ENCODE peak calls at places on chromosomes 13 and 19, in eight cellular contexts. W is testis, U is neural crest cell, S is lower leg skin, V is ascending aorta, A is AG04449, T is AG09319, Q is brain microvascular endothelial cell. E is an unnamed sample.

GRCh38 chr19:24098359-24098758 is 11.4 kb downstream of the ZNF254 start:
- DNase-seq in W (no peak), U (no peak), S (no peak), V (no peak), A (no peak), T (no peak), Q (no peak), E (no peak)

GRCh38 chr13:110400786-110401533 is 93.9 kb downstream of the COL4A2 start:
- DNase-seq in W (no peak), U (no peak), S (no peak), V (no peak), A (no peak), T (peak; percentile 86), Q (no peak), E (no peak)

GRCh38 chr13:103883698-103884097 is 817.5 kb upstream of the SLC10A2 start:
- DNase-seq in W (no peak), U (no peak), S (no peak), V (no peak), A (no peak), T (no peak), Q (peak; percentile 43), E (no peak)

GRCh38 chr13:33479066-33479465 is 193.5 kb upstream of the STARD13 start:
- DNase-seq in W (no peak), U (no peak), S (no peak), V (no peak), A (no peak), T (no peak), Q (no peak), E (no peak)

GRCh38 chr19:35223856-35224505 is 4.6 kb downstream of the FAM187B start:
- DNase-seq in W (no peak), U (no peak), S (peak; percentile 70), V (no peak), A (no peak), T (no peak), Q (no peak), E (no peak)

GRCh38 chr19:4878491-4878968 is 11.1 kb upstream of the PLIN3 start:
- DNase-seq in W (no peak), U (no peak), S (no peak), V (no peak), A (no peak), T (no peak), Q (no peak), E (no peak)

GRCh38 chr13:76637651-76638111 is 248.5 kb downstream of the KCTD12 start:
- DNase-seq in W (no peak), U (no peak), S (no peak), V (no peak), A (no peak), T (no peak), Q (peak; percentile 42), E (no peak)

GRCh38 chr13:106534844-106535551 is 464 bp downstream of the EFNB2 start:
- DNase-seq in W (no peak), U (no peak), S (peak; percentile 88), V (no peak), A (no peak), T (no peak), Q (no peak), E (no peak)

GRCh38 chr19:13823256-13823655 is 28.0 kb downstream of the ZSWIM4 start:
- DNase-seq in W (no peak), U (no peak), S (no peak), V (no peak), A (no peak), T (no peak), Q (no peak), E (no peak)

GRCh38 chr19:35863018-35863417 is 5.4 kb upstream of the APLP1 start:
- DNase-seq in W (no peak), U (no peak), S (no peak), V (no peak), A (no peak), T (no peak), Q (no peak), E (no peak)

GRCh38 chr19:48094129-48094842 is 16.3 kb downstream of the PLA2G4C start:
- DNase-seq in W (no peak), U (no peak), S (no peak), V (no peak), A (no peak), T (no peak), Q (no peak), E (no peak)

GRCh38 chr13:92224825-92225224 is 826.4 kb downstream of the GPC5 start:
- DNase-seq in W (no peak), U (no peak), S (no peak), V (no peak), A (no peak), T (no peak), Q (no peak), E (no peak)

GRCh38 chr13:99760456-99760855 is 211.1 kb downstream of the ZIC5 start:
- DNase-seq in W (no peak), U (no peak), S (no peak), V (no peak), A (no peak), T (no peak), Q (no peak), E (no peak)

GRCh38 chr13:79485014-79485441 is 4.1 kb downstream of the NDFIP2 start:
- DNase-seq in W (no peak), U (no peak), S (no peak), V (no peak), A (peak; percentile 74), T (no peak), Q (peak; percentile 90), E (no peak)

GRCh38 chr13:114263590-114263989 is 17.8 kb upstream of the UPF3A start:
- DNase-seq in W (no peak), U (no peak), S (no peak), V (no peak), A (no peak), T (no peak), Q (no peak), E (no peak)

GRCh38 chr13:52884429-52884828 is 36.0 kb upstream of the PCDH8 start:
- DNase-seq in W (no peak), U (no peak), S (no peak), V (no peak), A (no peak), T (no peak), Q (no peak), E (no peak)

GRCh38 chr13:105135852-105136251 is 1399.6 kb downstream of the EFNB2 start:
- DNase-seq in W (no peak), U (no peak), S (no peak), V (no peak), A (no peak), T (no peak), Q (no peak), E (no peak)

GRCh38 chr13:105142556-105142955 is 1392.9 kb downstream of the EFNB2 start:
- DNase-seq in W (no peak), U (no peak), S (no peak), V (no peak), A (no peak), T (no peak), Q (no peak), E (no peak)

GRCh38 chr13:105144020-105144419 is 1391.4 kb downstream of the EFNB2 start:
- DNase-seq in W (no peak), U (no peak), S (no peak), V (no peak), A (no peak), T (no peak), Q (no peak), E (no peak)

GRCh38 chr13:105139048-105139379 is 1396.4 kb downstream of the EFNB2 start:
- DNase-seq in W (no peak), U (no peak), S (no peak), V (no peak), A (no peak), T (no peak), Q (no peak), E (no peak)

DNA sequence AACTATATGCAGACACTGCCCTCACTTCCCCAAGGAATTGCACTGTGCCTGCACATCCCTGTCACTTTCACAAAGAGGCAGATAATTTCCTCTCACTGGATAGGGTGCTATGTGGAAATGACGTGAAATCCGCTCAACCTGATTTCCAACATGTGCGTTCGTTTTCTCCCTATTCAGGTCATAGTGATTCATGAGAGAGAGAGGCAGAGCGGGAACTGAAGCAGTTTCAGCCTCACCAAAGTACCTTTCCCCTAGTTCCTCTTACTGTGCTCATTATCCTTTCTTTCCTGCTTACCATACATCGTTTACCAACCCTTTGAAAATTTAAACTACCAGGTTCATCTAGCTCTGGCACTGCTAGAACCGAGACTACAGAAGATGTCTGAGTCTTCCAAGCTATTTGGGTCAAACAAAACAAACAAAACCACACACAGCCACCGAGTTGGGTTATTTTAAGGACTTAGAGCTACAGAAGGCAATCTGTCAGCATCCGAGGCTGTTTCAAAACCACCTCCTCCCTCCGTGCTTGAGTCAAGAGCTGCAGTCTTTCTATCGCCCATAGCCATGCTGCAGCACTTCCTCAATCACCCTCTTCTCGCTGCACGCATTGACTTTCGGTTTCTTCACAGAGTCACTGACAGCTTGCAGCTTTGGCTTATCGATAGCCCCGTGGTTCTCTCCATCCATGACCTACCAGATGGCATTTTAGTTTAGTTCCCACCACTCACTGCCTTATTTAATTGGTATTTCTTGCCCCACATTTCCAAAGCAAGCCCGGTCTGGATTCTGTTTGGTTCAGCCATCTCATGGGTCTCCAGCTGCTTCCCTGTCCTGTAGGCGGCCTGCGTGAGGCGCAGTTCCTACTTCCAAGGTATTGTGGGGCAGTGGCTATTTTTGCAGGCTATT is 1395.8 kb downstream of the EFNB2 start:
- DNase-seq in W (peak; percentile 29), U (no peak), S (peak; percentile 86), V (peak; percentile 78), A (no peak), T (no peak), Q (peak; percentile 34), E (no peak)
- TF ChIP-seq CTCF in W (no peak), U (no peak), S (no peak), V (peak; percentile 61), A (no peak), T (no peak), Q (peak; percentile 61), E (no peak)

GRCh38 chr19:33311326-33311682 is 9.0 kb upstream of the CEBPA start:
- DNase-seq in W (no peak), U (no peak), S (peak; percentile 63), V (no peak), A (no peak), T (no peak), Q (no peak), E (no peak)
- TF ChIP-seq CTCF in W (no peak), U (peak; percentile 34), S (no peak), V (no peak), A (no peak), T (no peak), Q (no peak), E (no peak)

GRCh38 chr13:40283666-40284065 is 382.8 kb downstream of the FOXO1 start:
- DNase-seq in W (no peak), U (no peak), S (no peak), V (no peak), A (no peak), T (no peak), Q (no peak), E (no peak)
- TF ChIP-seq CTCF in W (no peak), U (no peak), S (no peak), V (no peak), A (no peak), T (no peak), Q (no peak), E (no peak)

GRCh38 chr13:27482996-27483395 is 32.6 kb upstream of the MTIF3 start:
- DNase-seq in W (no peak), U (no peak), S (peak; percentile 26), V (no peak), A (no peak), T (no peak), Q (no peak), E (no peak)
- TF ChIP-seq CTCF in W (no peak), U (no peak), S (no peak), V (no peak), A (no peak), T (no peak), Q (no peak), E (no peak)

E was measured in omental fat pad.